ENCODE peak calls at places on chromosomes 1 and 21, in seven cellular contexts. R is HL-60, M is HCT116, L is SK-N-SH, C is K562, A is GM23338, S is Panc1. B is an unnamed sample.

GRCh38 chr1:93565496-93566221 is 116.0 kb downstream of the BCAR3 start:
- DNase-seq in R (no peak), M (no peak), L (no peak), C (no peak), A (no peak), S (no peak), B (no peak)

GRCh38 chr1:162023181-162023546 is 505 bp downstream of the OLFML2B start:
- DNase-seq in R (no peak), M (no peak), L (no peak), C (no peak), A (no peak), S (no peak), B (no peak)

GRCh38 chr1:111052246-111052645 is 87.6 kb downstream of the DRAM2 start:
- DNase-seq in R (no peak), M (no peak), L (no peak), C (no peak), A (no peak), S (no peak), B (no peak)

GRCh38 chr21:33028271-33028670 is 2.5 kb downstream of the OLIG2 start:
- DNase-seq in R (no peak), M (no peak), L (no peak), C (no peak), A (peak), S (no peak), B (no peak)

GRCh38 chr1:42674214-42674613 is 8.0 kb upstream of the YBX1 start:
- DNase-seq in R (no peak), M (no peak), L (no peak), C (no peak), A (no peak), S (no peak), B (no peak)

GRCh38 chr1:37392051-37392450 is 82.3 kb upstream of the ZC3H12A start:
- DNase-seq in R (no peak), M (no peak), L (peak), C (no peak), A (no peak), S (no peak), B (no peak)

GRCh38 chr1:221743416-221744208 is 1.7 kb upstream of the DUSP10 start:
- DNase-seq in R (no peak), M (no peak), L (no peak), C (no peak), A (peak), S (no peak), B (no peak)

GRCh38 chr1:8456306-8456912 is 138.5 kb downstream of the SLC45A1 start:
- DNase-seq in R (no peak), M (no peak), L (no peak), C (no peak), A (no peak), S (no peak), B (no peak)

GRCh38 chr1:181872562-181872961 is 188.9 kb downstream of the ZNF648 start:
- DNase-seq in R (no peak), M (no peak), L (no peak), C (no peak), A (no peak), S (no peak), B (no peak)

GRCh38 chr1:15696956-15697521 is 12.9 kb downstream of the PLEKHM2 start:
- DNase-seq in R (peak), M (no peak), L (no peak), C (no peak), A (no peak), S (no peak), B (no peak)

GRCh38 chr1:32948905-32949304 is 15.7 kb downstream of the RNF19B start:
- DNase-seq in R (no peak), M (no peak), L (no peak), C (no peak), A (no peak), S (no peak), B (peak)

GRCh38 chr1:15617874-15618684 is 821 bp downstream of the DDI2 start:
- DNase-seq in R (peak), M (no peak), L (peak), C (peak), A (peak), S (no peak), B (no peak)

GRCh38 chr1:151653397-151653796 is 41.5 kb downstream of the SNX27 start:
- DNase-seq in R (peak), M (no peak), L (no peak), C (no peak), A (no peak), S (no peak), B (no peak)

GRCh38 chr1:150168960-150169565 is 19.3 kb downstream of the PLEKHO1 start:
- DNase-seq in R (peak), M (peak), L (peak), C (peak), A (peak), S (peak), B (peak)

GRCh38 chr1:54791880-54792522 is 9.1 kb downstream of the TTC22 start:
- DNase-seq in R (peak), M (peak), L (peak), C (peak), A (peak), S (no peak), B (peak)

GRCh38 chr1:84571150-84571535 is 3.1 kb downstream of the CTBS start:
- DNase-seq in R (no peak), M (no peak), L (no peak), C (no peak), A (no peak), S (no peak), B (no peak)

GRCh38 chr1:224678168-224678567 is 62.1 kb downstream of the CNIH3 start:
- DNase-seq in R (no peak), M (no peak), L (no peak), C (no peak), A (no peak), S (no peak), B (no peak)

GRCh38 chr1:205668951-205669340 is 11.4 kb downstream of the SLC45A3 start:
- DNase-seq in R (no peak), M (no peak), L (peak), C (peak), A (no peak), S (no peak), B (no peak)

GRCh38 chr1:40838980-40839942 is 22.9 kb downstream of the CITED4 start:
- DNase-seq in R (no peak), M (no peak), L (no peak), C (no peak), A (no peak), S (no peak), B (no peak)

GRCh38 chr21:44664691-44665090 is 2.0 kb downstream of the KRTAP12-2 start:
- DNase-seq in R (no peak), M (no peak), L (no peak), C (no peak), A (no peak), S (no peak), B (no peak)

GRCh38 chr1:32890516-32891240 is 4.4 kb downstream of the HPCA start:
- DNase-seq in R (no peak), M (no peak), L (peak), C (no peak), A (no peak), S (no peak), B (no peak)

GRCh38 chr1:11653616-11654570 is at the start of gene FBXO2:
- DNase-seq in R (no peak), M (peak), L (peak), C (peak), A (peak), S (no peak), B (no peak)

GRCh38 chr1:160459056-160459455 is 58.7 kb downstream of the VANGL2 start:
- DNase-seq in R (no peak), M (no peak), L (no peak), C (no peak), A (no peak), S (no peak), B (no peak)
- TF ChIP-seq REST in R (no peak), M (no peak), L (no peak), C (no peak), A (no peak), S (no peak), B (no peak)

GRCh38 chr1:183806650-183807049 is 1.7 kb downstream of the RGL1 start:
- DNase-seq in R (no peak), M (no peak), L (no peak), C (no peak), A (peak), S (no peak), B (no peak)
- TF ChIP-seq REST in R (no peak), M (no peak), L (no peak), C (no peak), A (no peak), S (no peak), B (no peak)

GRCh38 chr1:75134939-75135828 is 996 bp downstream of the LHX8 start:
- DNase-seq in R (no peak), M (no peak), L (peak), C (no peak), A (peak), S (no peak), B (no peak)
- TF ChIP-seq REST in R (no peak), M (no peak), L (no peak), C (no peak), A (no peak), S (no peak), B (no peak)

DNA sequence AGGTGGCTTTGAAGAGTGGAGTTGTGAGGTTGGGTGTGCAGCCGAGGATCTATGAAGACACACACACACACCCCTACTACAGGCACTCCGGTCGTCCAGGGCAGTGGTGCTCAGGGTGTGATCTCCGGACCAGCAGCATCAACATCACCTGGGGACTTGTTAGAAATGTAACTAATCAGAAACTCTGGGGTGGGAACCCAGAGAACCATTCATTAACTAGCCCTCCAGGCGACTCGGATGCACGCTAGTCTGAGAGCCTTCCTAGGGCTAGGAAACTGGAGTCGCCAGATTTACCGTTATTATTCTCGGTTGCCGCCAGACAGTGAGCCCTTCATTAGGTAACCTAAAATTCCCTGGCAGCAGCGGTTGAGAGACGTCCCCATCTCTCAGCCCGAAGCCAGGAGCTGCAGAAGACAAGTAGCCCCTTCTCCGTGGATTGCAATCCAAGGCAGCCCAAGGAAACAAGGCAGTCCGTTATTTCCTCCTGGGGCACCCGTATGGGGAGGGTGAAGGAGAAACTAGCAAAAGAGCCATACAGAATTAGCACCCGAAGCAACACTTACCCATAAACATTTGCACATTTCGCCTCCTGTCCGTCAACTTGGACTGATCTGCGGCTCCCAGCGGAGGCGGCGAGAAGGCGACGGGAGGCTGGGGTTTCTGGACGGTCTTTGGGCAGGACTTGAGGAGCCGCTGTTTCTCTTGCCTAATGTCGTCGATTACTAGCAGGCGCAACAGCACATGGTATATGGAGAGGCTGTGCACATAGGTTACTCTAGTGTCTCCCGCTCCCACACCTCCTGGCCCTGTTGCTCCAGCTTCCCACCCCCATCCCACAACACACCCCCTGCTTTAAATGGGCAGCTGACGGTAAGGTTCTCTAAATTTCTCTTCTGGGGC is 2.9 kb upstream of the CCN1 start:
- DNase-seq in R (peak), M (no peak), L (peak), C (no peak), A (peak), S (peak), B (peak)
- TF ChIP-seq REST in R (no peak), M (no peak), L (no peak), C (no peak), A (no peak), S (no peak), B (no peak)

GRCh38 chr21:42593815-42594157 is 59.6 kb upstream of the PDE9A start:
- DNase-seq in R (no peak), M (no peak), L (no peak), C (no peak), A (no peak), S (no peak), B (no peak)

GRCh38 chr21:42593007-42593814 is 60.2 kb upstream of the PDE9A start:
- DNase-seq in R (peak), M (peak), L (peak), C (peak), A (peak), S (no peak), B (peak)

GRCh38 chr21:42591170-42591869 is 62.1 kb upstream of the PDE9A start:
- DNase-seq in R (no peak), M (no peak), L (no peak), C (no peak), A (no peak), S (no peak), B (no peak)

GRCh38 chr21:42590431-42591131 is 62.8 kb upstream of the PDE9A start:
- DNase-seq in R (no peak), M (no peak), L (no peak), C (no peak), A (no peak), S (no peak), B (no peak)

GRCh38 chr21:42592156-42592820 is 61.1 kb upstream of the PDE9A start:
- DNase-seq in R (no peak), M (no peak), L (no peak), C (no peak), A (no peak), S (no peak), B (no peak)
- TF ChIP-seq REST in R (no peak), M (no peak), L (no peak), C (no peak), A (no peak), S (no peak), B (no peak)

GRCh38 chr1:226644541-226645176 is 94.4 kb downstream of the ITPKB start:
- DNase-seq in R (no peak), M (no peak), L (no peak), C (no peak), A (no peak), S (no peak), B (no peak)
- TF ChIP-seq REST in R (no peak), M (no peak), L (no peak), C (no peak), A (no peak), S (no peak), B (no peak)

GRCh38 chr1:44031051-44031899 is at the start of gene SLC6A9:
- DNase-seq in R (no peak), M (no peak), L (peak), C (peak), A (peak), S (no peak), B (no peak)
- TF ChIP-seq REST in R (no peak), M (no peak), L (no peak), C (no peak), A (no peak), S (no peak), B (no peak)

GRCh38 chr1:178864326-178864725 is 6.6 kb downstream of the ANGPTL1 start:
- DNase-seq in R (no peak), M (no peak), L (no peak), C (no peak), A (no peak), S (no peak), B (no peak)
- TF ChIP-seq REST in R (no peak), M (no peak), L (no peak), C (no peak), A (no peak), S (no peak), B (no peak)

DNA sequence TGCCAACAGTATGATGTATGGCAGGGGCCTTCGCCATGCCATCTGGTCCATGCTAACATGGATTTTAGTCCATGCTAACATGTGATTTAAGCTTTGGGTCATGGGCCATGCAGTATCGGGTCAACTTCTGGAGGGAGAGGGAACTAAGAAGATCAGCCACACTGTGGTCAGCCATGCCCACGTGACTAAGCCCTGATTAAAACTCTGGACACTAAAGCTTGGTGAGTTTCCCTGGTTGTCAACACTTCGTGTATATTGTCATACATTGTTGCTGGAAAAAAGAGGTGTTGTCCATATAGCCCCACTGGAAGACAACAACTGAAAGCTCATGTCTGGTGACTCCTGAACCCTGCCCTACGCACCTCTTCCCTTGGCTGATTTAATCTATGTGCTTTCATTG is 90.5 kb downstream of the SUSD4 start:
- DNase-seq in R (no peak), M (no peak), L (no peak), C (no peak), A (no peak), S (no peak), B (no peak)
- TF ChIP-seq REST in R (no peak), M (no peak), L (no peak), C (no peak), A (no peak), S (no peak), B (no peak)

GRCh38 chr21:30345014-30345413 is 3.4 kb downstream of the KRTAP23-1 start:
- DNase-seq in R (no peak), M (no peak), L (no peak), C (no peak), A (peak), S (no peak), B (no peak)
- TF ChIP-seq REST in R (no peak), M (no peak), L (no peak), C (no peak), A (no peak), S (no peak), B (no peak)